ENCODE peak calls at places on chromosome 2, in four cellular contexts. N is endodermal cell, A is spleen, K is Peyer's patch. Z is an unnamed sample.

GRCh38 chr2:23127465-23127864 is 257.5 kb upstream of the KLHL29 start:
- DNase-seq in K (peak; percentile 87), N (no peak), A (no peak), Z (no peak)

GRCh38 chr2:38190542-38191218 is 114.7 kb upstream of the CYP1B1 start:
- DNase-seq in A (no peak), N (no peak), K (no peak), Z (no peak)

GRCh38 chr2:172985139-172985874 is 90.3 kb upstream of the MAP3K20 start:
- DNase-seq in N (no peak), K (no peak), A (no peak), Z (no peak)

GRCh38 chr2:45763797-45764196 is 112.3 kb downstream of the PRKCE start:
- DNase-seq in A (no peak), K (no peak), N (no peak), Z (no peak)

GRCh38 chr2:179239194-179239593 is 25.4 kb downstream of the SESTD1 start:
- DNase-seq in A (no peak), N (no peak), K (no peak), Z (no peak)

GRCh38 chr2:38615237-38615636 is 12.5 kb upstream of the HNRNPLL start:
- DNase-seq in K (no peak), N (no peak), A (no peak), Z (no peak)

GRCh38 chr2:165803123-165803760 is 9.2 kb upstream of the GALNT3 start:
- DNase-seq in K (no peak), A (no peak), N (no peak), Z (no peak)

GRCh38 chr2:149538138-149538833 is 49.3 kb downstream of the MMADHC start:
- DNase-seq in K (no peak), A (no peak), N (no peak), Z (no peak)

GRCh38 chr2:75200140-75200985 is 1.0 kb upstream of the TACR1 start:
- DNase-seq in N (peak; percentile 86), K (no peak), A (peak; percentile 79), Z (peak; percentile 65)

GRCh38 chr2:240060977-240061591 is 7.8 kb upstream of the OR6B3 start:
- DNase-seq in A (no peak), N (peak; percentile 74), K (peak; percentile 70), Z (no peak)

GRCh38 chr2:39243469-39244123 is at the start of gene CDKL4:
- DNase-seq in A (peak; percentile 81), N (no peak), K (peak; percentile 58), Z (peak; percentile 35)

GRCh38 chr2:60260646-60261296 is 292.7 kb downstream of the BCL11A start:
- DNase-seq in K (no peak), A (no peak), N (no peak), Z (no peak)

GRCh38 chr2:3189076-3189591 is 188.5 kb downstream of the EIPR1 start:
- DNase-seq in K (no peak), A (peak; percentile 71), N (no peak), Z (no peak)

GRCh38 chr2:217218269-217219140 is 358.6 kb upstream of the TNP1 start:
- DNase-seq in N (no peak), A (no peak), K (no peak), Z (no peak)

GRCh38 chr2:147076634-147077033 is 768.2 kb upstream of the ACVR2A start:
- DNase-seq in K (no peak), N (no peak), A (no peak), Z (no peak)

GRCh38 chr2:218271487-218271797 is 1.1 kb downstream of the PNKD start:
- DNase-seq in N (no peak), A (no peak), K (no peak), Z (no peak)

DNA sequence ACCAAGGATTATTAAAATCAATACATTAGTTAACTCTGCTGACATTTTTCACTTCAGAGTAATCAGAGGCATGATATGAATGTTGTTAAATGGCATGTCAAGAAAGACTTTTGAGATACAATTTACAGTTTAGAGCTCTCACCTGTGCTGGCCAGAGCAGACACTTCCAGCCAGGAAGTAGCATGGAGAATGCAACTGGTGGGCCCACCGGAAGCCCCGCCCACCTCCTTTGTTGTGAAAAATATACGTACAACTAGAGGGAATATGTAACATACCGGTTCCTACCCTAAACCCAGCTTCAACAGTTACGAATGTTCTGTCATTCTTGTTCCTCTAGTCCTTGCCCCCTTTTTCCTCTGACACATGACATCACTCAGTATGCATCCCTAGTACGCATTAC is 70.3 kb upstream of the ITM2C start:
- DNase-seq in A (no peak), N (no peak), K (peak; percentile 56), Z (no peak)
- H3K4me3 ChIP-seq in A (no peak overlapping the region), N (no peak overlapping the region), K (no peak overlapping the region), Z (no peak overlapping the region)

GRCh38 chr2:28394331-28394877 is 1.7 kb downstream of the FOSL2 start:
- DNase-seq in K (no peak), A (peak; percentile 84), N (no peak), Z (no peak)

GRCh38 chr2:28393115-28393836 is 618 bp downstream of the FOSL2 start:
- DNase-seq in A (peak; percentile 90), N (peak; percentile 74), K (peak; percentile 70), Z (peak; percentile 77)

GRCh38 chr2:28391564-28392296 is 928 bp upstream of the FOSL2 start:
- DNase-seq in A (peak; percentile 94), K (peak; percentile 97), N (peak; percentile 90), Z (peak; percentile 84)

GRCh38 chr2:28390857-28391563 is 1.6 kb upstream of the FOSL2 start:
- DNase-seq in N (peak; percentile 85), K (peak; percentile 90), A (peak; percentile 91), Z (peak; percentile 83)

DNA sequence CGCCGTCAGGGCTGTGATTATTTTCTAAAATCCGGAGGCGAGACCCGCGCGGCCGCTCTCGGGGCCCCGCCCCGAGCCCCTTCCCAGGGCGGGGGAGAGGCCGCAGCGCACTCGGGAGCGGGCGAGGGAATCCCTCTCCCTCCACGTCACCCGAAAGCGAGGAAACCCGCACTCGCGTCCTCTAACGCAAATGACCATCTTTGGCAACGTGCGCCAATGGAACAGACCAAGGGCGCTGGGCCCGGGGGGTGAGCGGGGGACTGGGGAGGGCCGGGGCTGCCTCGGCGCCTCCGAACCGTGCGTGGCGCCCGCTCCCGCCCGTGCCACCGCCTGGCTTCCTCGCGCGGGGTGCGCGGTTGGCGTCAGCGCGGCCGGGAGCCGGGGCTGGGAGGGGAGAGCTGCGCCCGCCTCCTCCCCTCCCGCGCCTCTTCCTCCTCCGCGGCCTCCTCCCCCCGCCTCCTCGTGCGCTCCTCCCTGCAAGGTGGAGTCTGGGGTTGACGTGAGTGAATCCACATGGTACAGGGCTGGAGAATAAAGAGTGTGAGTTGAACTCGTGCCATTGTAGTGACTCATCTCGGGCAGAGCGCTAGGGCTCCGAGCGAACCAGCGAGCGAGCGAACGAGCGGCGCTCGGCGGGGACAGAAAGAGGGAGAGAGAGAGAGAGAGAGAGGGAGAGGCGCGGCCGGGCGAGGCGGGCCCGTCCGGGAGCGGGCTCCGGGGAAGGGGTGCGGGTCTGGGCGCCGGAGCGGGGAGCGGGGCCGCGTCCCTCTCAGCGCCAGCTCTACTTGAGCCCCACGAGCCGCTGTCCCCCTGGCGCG is at the start of gene FOSL2:
- DNase-seq in A (peak; percentile 97), N (peak; percentile 97), K (peak; percentile 97), Z (peak; percentile 97)
- H3K27me3 ChIP-seq in A (no peaks in the 10 kb centered on the region), N (peaks cover 29% of the 10 kb centered on the region), K (no peaks in the 10 kb centered on the region), Z (peaks cover 49% of the 10 kb centered on the region)

GRCh38 chr2:21386666-21387065 is 262.9 kb downstream of the TDRD15 start:
- DNase-seq in A (no peak), K (no peak), N (no peak), Z (no peak)

GRCh38 chr2:21396252-21396651 is 272.5 kb downstream of the TDRD15 start:
- DNase-seq in K (no peak), N (no peak), A (no peak), Z (no peak)

GRCh38 chr2:21395366-21395765 is 271.6 kb downstream of the TDRD15 start:
- DNase-seq in A (no peak), K (no peak), N (peak; percentile 55), Z (peak; percentile 33)

GRCh38 chr2:21392660-21393059 is 268.9 kb downstream of the TDRD15 start:
- DNase-seq in A (no peak), N (no peak), K (no peak), Z (no peak)
- H3K36me3 ChIP-seq in A (no peaks in the 10 kb centered on the region), N (no peaks in the 10 kb centered on the region), K (no peaks in the 10 kb centered on the region), Z (no peaks in the 10 kb centered on the region)

GRCh38 chr2:142868281-142868762 is 9.1 kb upstream of the KYNU start:
- DNase-seq in A (peak; percentile 79), K (peak; percentile 81), N (no peak), Z (no peak)
- H3K4me3 ChIP-seq in A (no peak overlapping the region), K (no peak overlapping the region), N (no peak overlapping the region), Z (no peak overlapping the region)

DNA sequence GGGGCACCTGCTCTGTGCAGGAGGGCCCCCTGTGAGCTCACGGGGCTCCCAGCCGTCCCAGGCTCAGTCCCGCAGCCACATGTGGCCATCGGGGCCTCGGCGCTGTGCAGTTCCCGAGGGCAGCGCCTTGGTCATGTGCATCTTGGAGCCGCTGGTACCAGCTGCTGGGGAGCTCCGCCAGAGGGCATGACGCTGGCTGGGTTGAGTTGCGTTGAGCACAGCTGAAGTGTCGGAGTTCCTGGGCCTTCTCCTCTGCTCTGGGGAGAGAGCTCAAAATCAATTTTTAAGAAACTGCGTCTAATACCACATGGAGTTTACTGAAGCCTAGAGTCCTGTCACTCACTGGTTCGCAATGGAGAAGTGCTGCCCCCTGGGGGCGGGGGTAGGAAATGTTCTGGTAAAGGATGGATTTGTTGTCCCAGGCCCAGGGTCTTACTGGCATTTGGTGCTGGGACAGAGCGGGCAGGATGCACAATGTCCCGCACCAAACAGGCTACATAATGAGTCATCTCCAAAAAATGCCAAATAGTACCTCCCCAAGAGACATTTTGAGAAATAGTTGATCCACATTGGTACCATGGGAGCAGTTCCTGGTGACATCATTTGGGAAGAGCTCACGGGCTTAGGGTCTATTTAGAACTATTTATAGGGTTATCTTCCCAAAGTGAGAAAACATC is 48.8 kb downstream of the GREB1 start:
- DNase-seq in A (peak; percentile 84), K (peak; percentile 75), N (peak; percentile 96), Z (peak; percentile 88)
- H3K27me3 ChIP-seq in A (no peaks in the 10 kb centered on the region), K (no peaks in the 10 kb centered on the region), N (no peaks in the 10 kb centered on the region), Z (no peaks in the 10 kb centered on the region)

GRCh38 chr2:158667567-158667966 is 127.5 kb upstream of the DAPL1 start:
- DNase-seq in A (no peak), K (no peak), N (no peak), Z (no peak)

GRCh38 chr2:158664987-158665386 is 130.1 kb upstream of the DAPL1 start:
- DNase-seq in N (no peak), K (no peak), A (no peak), Z (no peak)

GRCh38 chr2:158663796-158664195 is 131.3 kb upstream of the DAPL1 start:
- DNase-seq in A (no peak), K (no peak), N (no peak), Z (no peak)

GRCh38 chr2:158666969-158667368 is 128.1 kb upstream of the DAPL1 start:
- DNase-seq in K (no peak), A (no peak), N (no peak), Z (no peak)

GRCh38 chr2:158665536-158666302 is 129.4 kb upstream of the DAPL1 start:
- DNase-seq in N (no peak), A (no peak), K (no peak), Z (no peak)
- H3K36me3 ChIP-seq in N (peaks cover 97% of the 10 kb centered on the region), A (peaks cover 6% of the 10 kb centered on the region), K (no peaks in the 10 kb centered on the region), Z (peaks cover 20% of the 10 kb centered on the region)

DNA sequence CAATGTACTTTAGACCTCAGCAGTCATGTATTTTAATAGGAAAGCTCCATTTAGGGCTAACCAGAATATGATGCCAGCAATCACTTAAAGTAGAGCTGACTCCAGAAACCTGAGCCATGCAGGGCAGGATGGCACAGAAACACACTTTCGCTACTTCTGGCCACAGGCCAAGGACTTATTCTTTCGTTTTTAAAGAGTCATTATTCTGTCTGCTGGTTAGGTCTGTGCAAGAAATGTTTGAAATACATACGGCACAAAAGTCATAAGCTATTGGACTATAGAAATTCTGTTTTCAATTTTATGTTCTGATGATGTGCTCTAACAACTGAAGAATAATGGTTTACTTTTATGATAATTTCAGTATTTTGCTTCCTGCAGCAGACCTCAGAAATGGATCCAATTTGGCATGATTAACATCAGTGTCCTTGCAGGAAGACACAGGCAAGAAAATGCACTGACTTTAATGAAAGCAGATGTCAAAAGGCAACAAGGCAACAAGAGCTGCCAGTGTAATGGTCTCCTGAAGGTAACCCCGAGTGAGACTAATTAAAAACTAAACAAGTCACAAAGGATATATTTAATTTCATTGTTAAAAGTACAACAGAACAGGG is 114.4 kb upstream of the CHRNA1 start:
- DNase-seq in A (no peak), N (no peak), K (no peak), Z (no peak)
- H3K4me3 ChIP-seq in A (peak overlapping the region; percentile 18), N (no peak overlapping the region), K (no peak overlapping the region), Z (no peak overlapping the region)

Z was measured in H7.